ENCODE peak calls at places on chromosomes 7 and 10, in five cellular contexts. C is osteocyte, L is GM03348, S is brain microvascular endothelial cell, G is midbrain. W is an unnamed sample.

GRCh38 chr7:158638001-158638400 is 50.4 kb upstream of the PTPRN2 start:
- DNase-seq in C (no peak), L (no peak), S (no peak), G (no peak), W (no peak)

GRCh38 chr7:81079736-81080135 is 160.9 kb upstream of the SEMA3C start:
- DNase-seq in C (no peak), L (no peak), S (no peak), G (no peak), W (no peak)

GRCh38 chr7:44231088-44231487 is 30.3 kb downstream of the YKT6 start:
- DNase-seq in C (no peak), L (no peak), S (no peak), G (no peak), W (no peak)

GRCh38 chr10:117656385-117657367 is 114.1 kb downstream of the EMX2 start:
- DNase-seq in C (no peak), L (no peak), S (no peak), G (no peak), W (no peak)

GRCh38 chr7:135939268-135939667 is 37.9 kb downstream of the MTPN start:
- DNase-seq in C (no peak), L (no peak), S (no peak), G (no peak), W (no peak)

GRCh38 chr10:103696411-103697145 is 158.8 kb downstream of the SH3PXD2A start:
- DNase-seq in C (no peak), L (peak; percentile 95), S (peak; percentile 98), G (peak; percentile 22), W (no peak)

GRCh38 chr10:19930936-19931859 is 115.0 kb downstream of the PLXDC2 start:
- DNase-seq in C (no peak), L (peak; percentile 41), S (peak; percentile 56), G (no peak), W (peak; percentile 40)

GRCh38 chr7:47451851-47452205 is 130.1 kb downstream of the TNS3 start:
- DNase-seq in C (no peak), L (peak; percentile 41), S (no peak), G (no peak), W (no peak)

GRCh38 chr7:600935-601334 is 81.3 kb upstream of the PDGFA start:
- DNase-seq in C (no peak), L (no peak), S (no peak), G (no peak), W (no peak)

GRCh38 chr10:23021430-23021829 is 73.9 kb upstream of the MSRB2 start:
- DNase-seq in C (no peak), L (no peak), S (no peak), G (no peak), W (no peak)

GRCh38 chr10:24383681-24384106 is 174.8 kb downstream of the KIAA1217 start:
- DNase-seq in C (peak; percentile 89), L (peak; percentile 88), S (peak; percentile 99), G (peak; percentile 29), W (peak; percentile 93)

GRCh38 chr10:102416181-102417094 is 2.1 kb downstream of the PSD start:
- DNase-seq in C (no peak), L (no peak), S (no peak), G (no peak), W (no peak)

GRCh38 chr10:51700228-51700835 is 937 bp upstream of the CSTF2T start:
- DNase-seq in C (no peak), L (no peak), S (peak; percentile 68), G (peak; percentile 44), W (peak; percentile 69)

GRCh38 chr7:82235710-82236109 is 207.9 kb downstream of the CACNA2D1 start:
- DNase-seq in C (no peak), L (no peak), S (no peak), G (no peak), W (no peak)

GRCh38 chr10:28367865-28368541 is 65.1 kb upstream of the MPP7 start:
- DNase-seq in C (no peak), L (no peak), S (no peak), G (peak; percentile 18), W (no peak)

GRCh38 chr7:75971309-75971960 is 23.0 kb downstream of the TMEM120A start:
- DNase-seq in C (no peak), L (no peak), S (no peak), G (no peak), W (no peak)

GRCh38 chr10:117214401-117214800 is 17.1 kb downstream of the KCNK18 start:
- DNase-seq in C (no peak), L (no peak), S (peak; percentile 12), G (no peak), W (no peak)

GRCh38 chr7:74449809-74450397 is 3.8 kb upstream of the GTF2IRD1 start:
- DNase-seq in C (no peak), L (peak; percentile 87), S (peak; percentile 40), G (peak; percentile 17), W (peak; percentile 74)

GRCh38 chr10:1255166-1255565 is 199.0 kb downstream of the WDR37 start:
- DNase-seq in C (no peak), L (no peak), S (peak; percentile 9), G (peak; percentile 3), W (no peak)

GRCh38 chr10:124593431-124593985 is 131.9 kb downstream of the LHPP start:
- DNase-seq in C (no peak), L (no peak), S (no peak), G (no peak), W (no peak)

GRCh38 chr10:84665883-84666463 is 337.6 kb downstream of the CCSER2 start:
- DNase-seq in C (no peak), L (no peak), S (no peak), G (no peak), W (peak; percentile 43)

GRCh38 chr7:158321056-158321700 is 266.4 kb downstream of the PTPRN2 start:
- DNase-seq in C (peak; percentile 76), L (no peak), S (no peak), G (no peak), W (no peak)

GRCh38 chr7:32941996-32942782 is 15.1 kb upstream of the FKBP9 start:
- DNase-seq in C (peak; percentile 86), L (peak; percentile 85), S (peak; percentile 14), G (peak; percentile 55), W (peak; percentile 69)

GRCh38 chr10:86614853-86615252 is 39.5 kb upstream of the OPN4 start:
- DNase-seq in C (no peak), L (no peak), S (no peak), G (no peak), W (no peak)

GRCh38 chr7:111532625-111533024 is 29.7 kb downstream of the IMMP2L start:
- DNase-seq in C (no peak), L (no peak), S (no peak), G (no peak), W (no peak)

GRCh38 chr7:3910041-3910440 is 609.0 kb downstream of the SDK1 start:
- DNase-seq in C (no peak), L (no peak), S (no peak), G (peak; percentile 84), W (no peak)

GRCh38 chr10:124864421-124865193 is 63.0 kb downstream of the ABRAXAS2 start:
- DNase-seq in C (no peak), L (no peak), S (peak; percentile 2), G (no peak), W (no peak)

GRCh38 chr10:25498645-25499044 is 323.8 kb downstream of the GPR158 start:
- DNase-seq in C (no peak), L (no peak), S (no peak), G (no peak), W (no peak)

GRCh38 chr7:112484671-112485097 is 3.9 kb downstream of the LSMEM1 start:
- DNase-seq in C (no peak), L (peak; percentile 72), S (peak; percentile 88), G (no peak), W (no peak)

GRCh38 chr10:80670774-80671173 is 133.1 kb downstream of the SH2D4B start:
- DNase-seq in C (no peak), L (no peak), S (no peak), G (no peak), W (no peak)

GRCh38 chr7:138538518-138538917 is 78.5 kb downstream of the TRIM24 start:
- DNase-seq in C (no peak), L (no peak), S (peak; percentile 11), G (peak; percentile 2), W (no peak)

GRCh38 chr7:130216025-130216424 is 8.4 kb downstream of the SSMEM1 start:
- DNase-seq in C (no peak), L (no peak), S (no peak), G (no peak), W (no peak)

GRCh38 chr7:80795174-80795573 is 123.7 kb downstream of the SEMA3C start:
- DNase-seq in C (no peak), L (peak; percentile 56), S (no peak), G (no peak), W (no peak)